ENCODE peak calls at places on chromosomes 11 and 22, in six cellular contexts. P, E, O, Y, A and W are unnamed samples.

GRCh38 chr22:49155809-49156580 is 671.7 kb downstream of the BRD1 start:
- DNase-seq in P (no peak), E (no peak), O (no peak), Y (no peak), A (no peak), W (no peak)

GRCh38 chr11:59802639-59803176 is 7.9 kb downstream of the MRPL16 start:
- DNase-seq in P (peak; percentile 53), E (no peak), O (peak; percentile 46), Y (peak; percentile 72), A (no peak), W (peak; percentile 48)

GRCh38 chr11:115390441-115390840 is 113.8 kb downstream of the CADM1 start:
- DNase-seq in P (no peak), E (no peak), O (no peak), Y (no peak), A (no peak), W (no peak)

GRCh38 chr11:45384711-45385241 is 98.6 kb upstream of the SYT13 start:
- DNase-seq in P (no peak), E (no peak), O (no peak), Y (no peak), A (no peak), W (no peak)

GRCh38 chr22:36853407-36854099 is 7.3 kb upstream of the NCF4 start:
- DNase-seq in P (peak; percentile 18), E (peak; percentile 79), O (peak; percentile 82), Y (peak; percentile 33), A (peak; percentile 54), W (peak; percentile 57)

GRCh38 chr22:24465566-24465965 is 29.6 kb upstream of the UPB1 start:
- DNase-seq in P (peak; percentile 32), E (no peak), O (no peak), Y (peak; percentile 35), A (no peak), W (peak; percentile 80)

GRCh38 chr11:45151362-45151982 is 5.0 kb downstream of the PRDM11 start:
- DNase-seq in P (no peak), E (no peak), O (no peak), Y (no peak), A (no peak), W (no peak)

GRCh38 chr11:117720061-117720511 is 76.9 kb downstream of the DSCAML1 start:
- DNase-seq in P (no peak), E (no peak), O (no peak), Y (no peak), A (no peak), W (no peak)

GRCh38 chr22:26845016-26845728 is 187.8 kb downstream of the MIAT start:
- DNase-seq in P (no peak), E (peak; percentile 19), O (no peak), Y (no peak), A (no peak), W (no peak)

GRCh38 chr22:22508274-22509176 is at the start of gene ZNF280B:
- DNase-seq in P (peak; percentile 91), E (peak; percentile 64), O (peak; percentile 89), Y (peak; percentile 80), A (peak; percentile 62), W (peak; percentile 51)

GRCh38 chr11:14764899-14765527 is 121.4 kb downstream of the PDE3B start:
- DNase-seq in P (no peak), E (peak; percentile 59), O (no peak), Y (peak; percentile 28), A (no peak), W (no peak)

GRCh38 chr22:46798366-46799057 is 36.1 kb downstream of the TBC1D22A start:
- DNase-seq in P (peak; percentile 48), E (peak; percentile 7), O (peak; percentile 91), Y (peak; percentile 70), A (peak; percentile 64), W (peak; percentile 72)

GRCh38 chr22:28892175-28892731 is 8.9 kb downstream of the ZNRF3 start:
- DNase-seq in P (no peak), E (no peak), O (no peak), Y (no peak), A (no peak), W (no peak)

GRCh38 chr11:35539256-35539655 is 13.8 kb upstream of the PAMR1 start:
- DNase-seq in P (no peak), E (no peak), O (no peak), Y (no peak), A (no peak), W (no peak)

GRCh38 chr22:31094741-31095140 is 12.6 kb downstream of the SELENOM start:
- DNase-seq in P (no peak), E (no peak), O (no peak), Y (no peak), A (no peak), W (no peak)

GRCh38 chr11:127994736-127995135 is 592.6 kb downstream of the ETS1 start:
- DNase-seq in P (no peak), E (no peak), O (no peak), Y (peak; percentile 3), A (no peak), W (no peak)

GRCh38 chr22:37742374-37743092 is 45.7 kb downstream of the TRIOBP start:
- DNase-seq in P (peak; percentile 56), E (no peak), O (no peak), Y (peak; percentile 87), A (no peak), W (peak; percentile 98)

GRCh38 chr11:62132188-62132587 is 8.4 kb downstream of the INCENP start:
- DNase-seq in P (no peak), E (no peak), O (no peak), Y (no peak), A (no peak), W (peak; percentile 49)

GRCh38 chr11:20090654-20091374 is 69.5 kb downstream of the DBX1 start:
- DNase-seq in P (no peak), E (no peak), O (no peak), Y (no peak), A (no peak), W (no peak)

GRCh38 chr11:89495951-89496350 is 4.8 kb upstream of the NOX4 start:
- DNase-seq in P (no peak), E (no peak), O (no peak), Y (peak; percentile 50), A (peak; percentile 17), W (no peak)

GRCh38 chr11:44443836-44444769 is 121.4 kb upstream of the CD82 start:
- DNase-seq in P (no peak), E (no peak), O (no peak), Y (no peak), A (no peak), W (no peak)

GRCh38 chr22:22030493-22031182 is 48.1 kb upstream of the TOP3B start:
- DNase-seq in P (no peak), E (no peak), O (no peak), Y (peak; percentile 21), A (no peak), W (no peak)

GRCh38 chr22:31082606-31083376 is 1.7 kb downstream of the SMTN start:
- DNase-seq in P (peak; percentile 17), E (no peak), O (peak; percentile 85), Y (peak; percentile 79), A (peak; percentile 67), W (peak; percentile 65)